ENCODE peak calls at places on chromosomes 5 and 9, in seven cellular contexts. One of them, this sample, is unnamed.

GRCh38 chr9:136049451-136050265 is 45.4 kb downstream of the NACC2 start:
- DNase-seq in SK-N-SH: no peak
- DNase-seq in breast epithelium: no peak
- DNase-seq in stomach: no peak
- DNase-seq in SK-N-MC: no peak
- DNase-seq in H1: no peak
- DNase-seq in GM12891: no peak
- DNase-seq in this sample: no peak

GRCh38 chr5:9239626-9240025 is 306.2 kb downstream of the SEMA5A start:
- DNase-seq in SK-N-SH: no peak
- DNase-seq in breast epithelium: no peak
- DNase-seq in stomach: no peak
- DNase-seq in SK-N-MC: no peak
- DNase-seq in H1: no peak
- DNase-seq in GM12891: no peak
- DNase-seq in this sample: no peak

GRCh38 chr5:89289604-89290003 is 406.6 kb upstream of the MEF2C start:
- DNase-seq in SK-N-SH: no peak
- DNase-seq in breast epithelium: no peak
- DNase-seq in stomach: no peak
- DNase-seq in SK-N-MC: no peak
- DNase-seq in H1: no peak
- DNase-seq in GM12891: no peak
- DNase-seq in this sample: no peak

GRCh38 chr5:94832685-94833084 is 214.2 kb downstream of the SLF1 start:
- DNase-seq in SK-N-SH: no peak
- DNase-seq in breast epithelium: no peak
- DNase-seq in stomach: no peak
- DNase-seq in SK-N-MC: no peak
- DNase-seq in H1: no peak
- DNase-seq in GM12891: no peak
- DNase-seq in this sample: no peak

GRCh38 chr5:32325067-32325466 is 12.3 kb upstream of the MTMR12 start:
- DNase-seq in SK-N-SH: no peak
- DNase-seq in breast epithelium: no peak
- DNase-seq in stomach: no peak
- DNase-seq in SK-N-MC: no peak
- DNase-seq in H1: no peak
- DNase-seq in GM12891: peak
- DNase-seq in this sample: no peak

GRCh38 chr9:91119147-91119546 is 242.6 kb downstream of the AUH start:
- DNase-seq in SK-N-SH: no peak
- DNase-seq in breast epithelium: no peak
- DNase-seq in stomach: no peak
- DNase-seq in SK-N-MC: peak
- DNase-seq in H1: no peak
- DNase-seq in GM12891: no peak
- DNase-seq in this sample: no peak

GRCh38 chr5:143204474-143205246 is 198.8 kb downstream of the NR3C1 start:
- DNase-seq in SK-N-SH: no peak
- DNase-seq in breast epithelium: no peak
- DNase-seq in stomach: no peak
- DNase-seq in SK-N-MC: no peak
- DNase-seq in H1: no peak
- DNase-seq in GM12891: no peak
- DNase-seq in this sample: no peak

GRCh38 chr9:37371565-37372464 is 50.7 kb upstream of the GRHPR start:
- DNase-seq in SK-N-SH: no peak
- DNase-seq in breast epithelium: no peak
- DNase-seq in stomach: no peak
- DNase-seq in SK-N-MC: no peak
- DNase-seq in H1: no peak
- DNase-seq in GM12891: no peak
- DNase-seq in this sample: no peak

GRCh38 chr5:15499528-15500325 is at the start of gene FBXL7:
- DNase-seq in SK-N-SH: peak
- DNase-seq in breast epithelium: peak
- DNase-seq in stomach: peak
- DNase-seq in SK-N-MC: no peak
- DNase-seq in H1: peak
- DNase-seq in GM12891: peak
- DNase-seq in this sample: no peak

GRCh38 chr9:138066049-138066448 is 188.5 kb downstream of the CACNA1B start:
- DNase-seq in SK-N-SH: no peak
- DNase-seq in breast epithelium: peak
- DNase-seq in stomach: no peak
- DNase-seq in SK-N-MC: no peak
- DNase-seq in H1: no peak
- DNase-seq in GM12891: no peak
- DNase-seq in this sample: peak

GRCh38 chr5:20974423-20974822 is 986.4 kb upstream of the CDH18 start:
- DNase-seq in SK-N-SH: no peak
- DNase-seq in breast epithelium: no peak
- DNase-seq in stomach: no peak
- DNase-seq in SK-N-MC: peak
- DNase-seq in H1: no peak
- DNase-seq in GM12891: no peak
- DNase-seq in this sample: no peak

GRCh38 chr5:129746884-129747283 is 1.0 kb upstream of the MINAR2 start:
- DNase-seq in SK-N-SH: no peak
- DNase-seq in breast epithelium: no peak
- DNase-seq in stomach: no peak
- DNase-seq in SK-N-MC: no peak
- DNase-seq in H1: no peak
- DNase-seq in GM12891: no peak
- DNase-seq in this sample: no peak

GRCh38 chr9:116701940-116702642 is 15.0 kb downstream of the TRIM32 start:
- DNase-seq in SK-N-SH: no peak
- DNase-seq in breast epithelium: no peak
- DNase-seq in stomach: no peak
- DNase-seq in SK-N-MC: no peak
- DNase-seq in H1: no peak
- DNase-seq in GM12891: no peak
- DNase-seq in this sample: no peak

GRCh38 chr5:121867403-121867802 is 15.7 kb downstream of the FTMT start:
- DNase-seq in SK-N-SH: no peak
- DNase-seq in breast epithelium: no peak
- DNase-seq in stomach: no peak
- DNase-seq in SK-N-MC: no peak
- DNase-seq in H1: no peak
- DNase-seq in GM12891: no peak
- DNase-seq in this sample: no peak

GRCh38 chr9:95189230-95190098 is 128.0 kb downstream of the FANCC start:
- DNase-seq in SK-N-SH: peak
- DNase-seq in breast epithelium: no peak
- DNase-seq in stomach: no peak
- DNase-seq in SK-N-MC: no peak
- DNase-seq in H1: no peak
- DNase-seq in GM12891: no peak
- DNase-seq in this sample: no peak
- TF ChIP-seq POLR2AphosphoS5 in SK-N-SH: no peak
- TF ChIP-seq POLR2AphosphoS5 in breast epithelium: no peak
- TF ChIP-seq POLR2AphosphoS5 in stomach: no peak
- TF ChIP-seq POLR2AphosphoS5 in SK-N-MC: no peak
- TF ChIP-seq POLR2AphosphoS5 in H1: no peak
- TF ChIP-seq POLR2AphosphoS5 in GM12891: no peak
- TF ChIP-seq POLR2AphosphoS5 in this sample: peak

GRCh38 chr5:159341914-159342313 is 11.6 kb upstream of the IL12B start:
- DNase-seq in SK-N-SH: peak
- DNase-seq in breast epithelium: peak
- DNase-seq in stomach: no peak
- DNase-seq in SK-N-MC: peak
- DNase-seq in H1: no peak
- DNase-seq in GM12891: no peak
- DNase-seq in this sample: no peak
- TF ChIP-seq POLR2AphosphoS5 in SK-N-SH: peak
- TF ChIP-seq POLR2AphosphoS5 in breast epithelium: no peak
- TF ChIP-seq POLR2AphosphoS5 in stomach: no peak
- TF ChIP-seq POLR2AphosphoS5 in SK-N-MC: no peak
- TF ChIP-seq POLR2AphosphoS5 in H1: no peak
- TF ChIP-seq POLR2AphosphoS5 in GM12891: no peak
- TF ChIP-seq POLR2AphosphoS5 in this sample: peak

DNA sequence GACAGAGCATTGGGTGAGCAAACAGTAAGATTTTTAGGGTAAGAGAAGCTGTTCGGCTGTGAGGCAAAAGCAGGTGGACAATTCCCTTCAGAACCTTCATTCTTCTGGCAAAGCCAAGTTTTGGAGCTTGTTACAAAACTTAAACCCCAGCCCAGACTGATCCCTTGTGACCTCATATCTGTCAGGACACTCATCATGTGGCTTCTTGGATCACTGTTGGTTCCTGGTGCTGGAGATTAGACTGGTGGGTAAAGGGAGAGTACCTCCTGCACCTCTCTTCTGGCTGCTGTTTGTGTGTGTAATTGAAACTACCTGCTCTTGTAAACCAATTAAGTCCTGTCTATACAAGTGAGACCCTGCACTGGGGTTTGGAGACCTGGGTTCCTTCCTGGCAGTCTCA is 21.0 kb downstream of the LARP1 start:
- DNase-seq in SK-N-SH: no peak
- DNase-seq in breast epithelium: no peak
- DNase-seq in stomach: no peak
- DNase-seq in SK-N-MC: no peak
- DNase-seq in H1: no peak
- DNase-seq in GM12891: no peak
- DNase-seq in this sample: no peak
- TF ChIP-seq POLR2AphosphoS5 in SK-N-SH: no peak
- TF ChIP-seq POLR2AphosphoS5 in breast epithelium: no peak
- TF ChIP-seq POLR2AphosphoS5 in stomach: no peak
- TF ChIP-seq POLR2AphosphoS5 in SK-N-MC: no peak
- TF ChIP-seq POLR2AphosphoS5 in H1: no peak
- TF ChIP-seq POLR2AphosphoS5 in GM12891: no peak
- TF ChIP-seq POLR2AphosphoS5 in this sample: no peak

DNA sequence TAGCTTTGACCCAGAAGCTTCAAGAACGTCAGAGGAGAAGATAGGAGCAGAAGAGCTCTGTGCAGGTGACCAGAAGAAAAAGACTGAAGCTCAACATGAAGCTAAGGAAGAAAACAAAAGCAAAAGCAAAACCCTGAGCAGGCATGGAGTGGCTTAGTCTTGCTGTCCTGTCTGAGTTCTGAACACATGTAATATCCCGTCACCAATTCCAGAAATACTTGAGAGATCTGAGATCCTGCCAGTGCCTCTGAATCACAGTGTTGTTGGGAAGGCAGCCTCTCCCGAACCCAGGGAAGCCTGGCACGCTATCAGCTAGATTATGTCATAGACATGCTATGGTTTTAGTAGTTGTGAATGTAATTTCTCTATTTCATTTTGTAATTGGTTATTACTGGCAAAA is 235.7 kb downstream of the ICE1 start:
- DNase-seq in SK-N-SH: no peak
- DNase-seq in breast epithelium: no peak
- DNase-seq in stomach: no peak
- DNase-seq in SK-N-MC: no peak
- DNase-seq in H1: no peak
- DNase-seq in GM12891: no peak
- DNase-seq in this sample: no peak
- TF ChIP-seq POLR2AphosphoS5 in SK-N-SH: no peak
- TF ChIP-seq POLR2AphosphoS5 in breast epithelium: no peak
- TF ChIP-seq POLR2AphosphoS5 in stomach: no peak
- TF ChIP-seq POLR2AphosphoS5 in SK-N-MC: no peak
- TF ChIP-seq POLR2AphosphoS5 in H1: no peak
- TF ChIP-seq POLR2AphosphoS5 in GM12891: no peak
- TF ChIP-seq POLR2AphosphoS5 in this sample: no peak

GRCh38 chr5:160071521-160072299 is 47.5 kb downstream of the PWWP2A start:
- DNase-seq in SK-N-SH: peak
- DNase-seq in breast epithelium: no peak
- DNase-seq in stomach: no peak
- DNase-seq in SK-N-MC: no peak
- DNase-seq in H1: no peak
- DNase-seq in GM12891: no peak
- DNase-seq in this sample: no peak
- TF ChIP-seq POLR2AphosphoS5 in SK-N-SH: no peak
- TF ChIP-seq POLR2AphosphoS5 in breast epithelium: no peak
- TF ChIP-seq POLR2AphosphoS5 in stomach: no peak
- TF ChIP-seq POLR2AphosphoS5 in SK-N-MC: no peak
- TF ChIP-seq POLR2AphosphoS5 in H1: no peak
- TF ChIP-seq POLR2AphosphoS5 in GM12891: no peak
- TF ChIP-seq POLR2AphosphoS5 in this sample: no peak